ENCODE peak calls at places on chromosomes 1 and 21, in six cellular contexts. H, Q, V, L, M and U are unnamed samples. For H3K36me3 and H3K4me1, the result is how much of the 10 kb centered on the place peaks cover.

GRCh38 chr1:228804640-228805413 is 69.5 kb downstream of the RHOU start:
- DNase-seq in V (no peak), H (peak), M (no peak), L (no peak), Q (no peak), U (no peak)

GRCh38 chr21:44084496-44085241 is 22.5 kb upstream of the PWP2 start:
- DNase-seq in M (no peak), L (peak), V (no peak), H (no peak), Q (no peak), U (no peak)

GRCh38 chr21:42675403-42675802 is 22.0 kb downstream of the PDE9A start:
- DNase-seq in M (no peak), Q (no peak), H (no peak), L (no peak), V (no peak), U (no peak)

GRCh38 chr1:10980094-10980577 is 32.3 kb upstream of the TARDBP start:
- DNase-seq in H (peak), L (peak), M (peak), Q (no peak), V (peak), U (peak)

GRCh38 chr1:160486453-160486852 is 36.6 kb downstream of the SLAMF6 start:
- DNase-seq in Q (no peak), H (peak), V (no peak), L (no peak), M (no peak), U (no peak)

GRCh38 chr1:202642619-202643291 is 67.5 kb downstream of the SYT2 start:
- DNase-seq in M (no peak), Q (no peak), L (no peak), V (no peak), H (peak), U (no peak)

GRCh38 chr1:31759266-31760023 is 4.7 kb downstream of the ADGRB2 start:
- DNase-seq in Q (no peak), H (peak), M (no peak), V (no peak), L (no peak), U (no peak)

GRCh38 chr1:110060034-110060661 is 10.3 kb downstream of the ALX3 start:
- DNase-seq in V (no peak), Q (peak), L (no peak), M (no peak), H (peak), U (no peak)

GRCh38 chr1:158290571-158290935 is 830 bp downstream of the CD1C start:
- DNase-seq in L (no peak), Q (peak), M (no peak), V (no peak), H (no peak), U (no peak)

GRCh38 chr21:45971487-45972352 is 9.8 kb upstream of the COL6A1 start:
- DNase-seq in L (peak), H (peak), V (no peak), M (no peak), Q (no peak), U (peak)

GRCh38 chr1:34787461-34788420 is 5.1 kb upstream of the GJA4 start:
- DNase-seq in V (no peak), L (peak), Q (peak), M (no peak), H (peak), U (no peak)

GRCh38 chr1:160271025-160271424 is 8.7 kb upstream of the DCAF8 start:
- DNase-seq in Q (no peak), V (no peak), H (no peak), L (no peak), M (no peak), U (no peak)

GRCh38 chr1:200332716-200333115 is 77.1 kb downstream of the ZNF281 start:
- DNase-seq in V (no peak), L (no peak), Q (no peak), M (no peak), H (no peak), U (no peak)

GRCh38 chr1:108000620-108001105 is 35.7 kb upstream of the VAV3 start:
- DNase-seq in Q (no peak), M (peak), H (no peak), L (peak), V (peak), U (no peak)

GRCh38 chr1:36178479-36179219 is 22.7 kb downstream of the MAP7D1 start:
- DNase-seq in L (no peak), M (no peak), H (peak), V (no peak), Q (no peak), U (no peak)

GRCh38 chr1:43987159-43988022 is 4.0 kb upstream of the CCDC24 start:
- DNase-seq in L (no peak), V (no peak), H (no peak), Q (no peak), M (no peak), U (no peak)

GRCh38 chr1:231442735-231443134 is 20.6 kb upstream of the EGLN1 start:
- DNase-seq in M (no peak), H (no peak), V (no peak), Q (no peak), L (no peak), U (no peak)

GRCh38 chr1:150535511-150536281 is 13.5 kb upstream of the ADAMTSL4 start:
- DNase-seq in H (no peak), L (no peak), M (no peak), V (no peak), Q (no peak), U (no peak)

GRCh38 chr1:85372683-85373446 is 92.1 kb downstream of the DDAH1 start:
- DNase-seq in Q (no peak), V (no peak), H (no peak), M (no peak), L (no peak), U (no peak)

GRCh38 chr1:89686520-89686919 is 53.6 kb downstream of the LRRC8C start:
- DNase-seq in V (no peak), H (no peak), M (peak), L (no peak), Q (no peak), U (no peak)

GRCh38 chr1:171898956-171899355 is 57.7 kb downstream of the DNM3 start:
- DNase-seq in V (no peak), H (peak), M (peak), Q (no peak), L (peak), U (no peak)

GRCh38 chr1:171718216-171718615 is 23.6 kb downstream of the VAMP4 start:
- DNase-seq in V (no peak), Q (no peak), L (no peak), M (no peak), H (no peak), U (no peak)

GRCh38 chr1:235864965-235865525 is 1.7 kb downstream of the LYST start:
- DNase-seq in M (no peak), H (no peak), Q (no peak), V (no peak), L (no peak), U (no peak)

GRCh38 chr1:225207791-225208190 is 220.0 kb downstream of the LBR start:
- DNase-seq in M (no peak), L (no peak), Q (no peak), V (no peak), H (no peak), U (no peak)

GRCh38 chr1:218366322-218367052 is 21.4 kb downstream of the TGFB2 start:
- DNase-seq in Q (no peak), V (no peak), M (no peak), H (no peak), L (no peak), U (no peak)

GRCh38 chr1:93710949-93711591 is 29.4 kb upstream of the BCAR3 start:
- DNase-seq in Q (no peak), V (no peak), M (no peak), H (no peak), L (no peak), U (peak)

GRCh38 chr1:43423672-43424550 is 29.8 kb downstream of the HYI start:
- DNase-seq in Q (no peak), L (no peak), V (no peak), M (peak), H (no peak), U (no peak)

GRCh38 chr1:28326980-28327379 is 1.9 kb upstream of the MED18 start:
- DNase-seq in H (no peak), M (peak), V (no peak), Q (peak), L (no peak), U (no peak)

GRCh38 chr1:77100870-77101269 is 118.4 kb downstream of the PIGK start:
- DNase-seq in H (no peak), L (no peak), M (peak), V (no peak), Q (no peak), U (no peak)

GRCh38 chr1:41918450-41919043 is at the start of gene HIVEP3:
- DNase-seq in H (peak), Q (no peak), V (no peak), L (no peak), M (peak), U (no peak)

GRCh38 chr1:91683598-91683951 is 182.9 kb downstream of the CDC7 start:
- DNase-seq in H (peak), Q (no peak), M (no peak), V (peak), L (no peak), U (no peak)

GRCh38 chr21:27149034-27149433 is 182.1 kb upstream of the ADAMTS5 start:
- DNase-seq in M (no peak), Q (no peak), L (no peak), H (no peak), V (no peak), U (no peak)

GRCh38 chr1:54922040-54922761 is 35.2 kb upstream of the DHCR24 start:
- DNase-seq in L (no peak), H (no peak), V (no peak), Q (no peak), M (no peak), U (no peak)

GRCh38 chr1:158002630-158003408 is 9.4 kb downstream of the KIRREL1 start:
- DNase-seq in Q (no peak), L (no peak), V (no peak), H (peak), M (peak), U (no peak)

GRCh38 chr1:100794719-100795645 is 75.4 kb downstream of the VCAM1 start:
- DNase-seq in V (no peak), H (no peak), Q (no peak), L (no peak), M (no peak), U (no peak)

GRCh38 chr21:46081022-46081861 is 16.7 kb upstream of the COL6A2 start:
- DNase-seq in L (peak), V (no peak), H (no peak), Q (no peak), M (no peak), U (no peak)

GRCh38 chr1:32142446-32143301 is 34.8 kb downstream of the KPNA6 start:
- DNase-seq in Q (no peak), M (peak), H (peak), L (peak), V (peak), U (no peak)

GRCh38 chr1:202589190-202589680 is 121.0 kb downstream of the SYT2 start:
- DNase-seq in H (peak), V (peak), M (peak), Q (peak), L (peak), U (peak)

DNA sequence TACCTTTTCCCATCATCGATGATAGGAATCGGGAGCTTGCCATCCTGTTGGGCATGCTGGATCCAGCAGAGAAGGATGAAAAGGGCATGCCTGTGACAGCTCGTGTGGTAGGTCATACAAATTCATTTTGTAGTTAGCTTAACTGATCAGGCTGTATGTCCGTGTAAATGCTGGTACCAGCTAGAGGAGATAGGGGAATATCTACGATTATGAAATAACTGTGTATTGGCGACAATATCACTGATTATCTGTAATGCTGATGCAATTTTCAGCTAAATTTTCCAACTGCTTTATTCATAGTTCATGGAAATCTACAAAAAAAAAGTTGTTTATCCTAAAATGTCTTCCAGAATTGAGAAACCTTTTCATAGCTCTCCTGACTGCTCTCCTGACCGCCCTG is 8.3 kb downstream of the PRDX6 start:
- DNase-seq in Q (no peak), L (no peak), M (no peak), H (no peak), V (no peak), U (no peak)
- H3K36me3 ChIP-seq in Q (half or more), L (half or more), M (half or more), H (half or more), V (half or more), U (half or more)

DNA sequence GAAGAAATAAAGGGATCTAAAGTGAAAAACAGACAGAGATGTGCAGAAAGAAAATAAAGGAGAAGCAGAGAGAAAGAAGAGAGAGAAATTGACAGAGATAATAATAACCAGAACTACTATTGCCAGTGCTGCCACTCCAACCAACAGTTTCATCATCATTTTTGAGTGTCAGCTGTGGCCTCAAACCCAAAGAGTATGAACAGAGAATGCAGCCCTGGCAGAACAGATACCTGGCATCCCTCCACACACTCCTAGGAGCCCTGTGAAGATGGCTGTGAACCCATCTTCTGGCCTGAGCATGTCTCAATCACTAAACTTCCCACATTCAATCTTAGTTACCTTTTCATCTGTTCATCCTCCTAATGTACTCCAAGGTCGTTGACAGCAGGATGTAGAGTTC is 385.8 kb upstream of the NFIA start:
- DNase-seq in V (no peak), H (no peak), Q (no peak), L (no peak), M (no peak), U (no peak)
- H3K4me1 ChIP-seq in V (under half), H (under half), Q (under half), L (under half), M (under half), U (under half)

GRCh38 chr1:114719424-114719787 is 2.8 kb upstream of the NRAS start:
- DNase-seq in H (no peak), V (no peak), L (no peak), M (peak), Q (no peak), U (no peak)
- H3K36me3 ChIP-seq in H (half or more), V (half or more), L (half or more), M (half or more), Q (half or more), U (half or more)

DNA sequence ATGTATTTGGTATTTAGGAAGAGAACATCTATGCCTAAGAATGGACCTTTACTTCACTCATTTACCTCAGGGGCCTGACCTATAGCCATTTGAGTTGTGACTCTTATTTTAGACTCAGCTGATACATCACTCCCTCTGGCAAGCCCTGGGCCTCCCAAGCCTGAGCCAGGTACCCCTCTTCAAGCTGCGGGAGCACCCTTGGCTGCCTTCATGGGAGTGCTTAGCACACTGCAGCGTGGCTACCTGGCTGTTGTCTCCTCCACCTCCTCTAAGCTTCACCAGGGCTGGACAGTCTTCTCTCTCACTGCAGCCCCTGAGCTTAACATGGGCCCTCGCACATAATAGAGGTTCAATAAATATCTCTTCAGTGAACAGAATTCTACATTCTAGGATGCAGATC is 23.5 kb upstream of the LHX4 start:
- DNase-seq in Q (no peak), M (no peak), V (no peak), H (no peak), L (no peak), U (no peak)
- H3K4me1 ChIP-seq in Q (under half), M (under half), V (under half), H (under half), L (under half), U (under half)

GRCh38 chr1:156249593-156249992 is 1.7 kb upstream of the PAQR6 start:
- DNase-seq in M (no peak), V (no peak), L (no peak), Q (no peak), H (no peak), U (no peak)
- H3K36me3 ChIP-seq in M (under half), V (half or more), L (half or more), Q (half or more), H (under half), U (half or more)

GRCh38 chr1:67769633-67770256 is 63.5 kb downstream of the GNG12 start:
- DNase-seq in L (no peak), M (no peak), V (no peak), H (no peak), Q (no peak), U (no peak)
- H3K4me1 ChIP-seq in L (under half), M (under half), V (under half), H (under half), Q (under half), U (under half)

DNA sequence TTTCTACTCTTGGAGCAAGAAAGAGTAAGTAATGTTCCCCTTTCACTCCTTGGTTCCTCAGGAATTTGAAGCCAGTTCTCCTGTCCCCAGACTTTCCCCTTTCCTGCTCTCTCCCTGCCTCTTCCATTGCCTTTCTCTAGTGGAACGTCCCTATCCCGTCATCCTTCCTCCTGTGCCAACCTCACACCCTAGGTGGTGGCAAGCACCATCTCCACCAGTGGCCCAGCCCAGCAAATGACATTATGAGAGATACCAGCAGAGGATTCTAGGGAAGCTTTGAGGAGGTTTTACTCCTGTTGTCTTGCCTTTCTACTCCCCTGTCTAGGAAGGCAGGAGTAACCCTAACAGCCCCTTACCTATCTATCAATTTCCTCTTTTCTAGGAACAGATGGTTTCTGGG is 8.1 kb upstream of the TACSTD2 start:
- DNase-seq in Q (no peak), H (no peak), V (no peak), L (no peak), M (no peak), U (no peak)
- H3K36me3 ChIP-seq in Q (under half), H (under half), V (under half), L (under half), M (under half), U (under half)

GRCh38 chr1:75159154-75159553 is 25.0 kb downstream of the LHX8 start:
- DNase-seq in L (no peak), H (no peak), V (no peak), Q (no peak), M (no peak), U (no peak)
- H3K4me1 ChIP-seq in L (under half), H (under half), V (under half), Q (under half), M (under half), U (under half)

DNA sequence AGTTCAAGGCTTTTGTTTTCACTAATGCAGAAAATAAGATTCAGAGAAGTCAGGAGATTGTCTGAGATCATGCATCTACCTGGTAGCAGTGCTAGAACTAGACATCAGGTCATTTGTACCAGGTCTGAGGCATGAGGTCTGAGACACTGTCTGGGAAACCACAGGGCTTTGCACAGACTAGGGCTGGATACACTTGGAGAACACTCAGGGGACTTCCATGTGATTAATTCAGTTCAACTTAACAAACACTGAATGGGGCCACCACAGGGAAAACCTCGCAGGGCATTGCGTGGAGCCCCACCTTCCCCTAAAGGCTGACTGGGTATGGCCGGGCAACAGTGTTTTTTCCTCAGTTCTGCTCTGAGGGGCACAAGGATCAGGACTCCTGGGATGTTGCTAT is 86.4 kb upstream of the WARS2 start:
- DNase-seq in H (no peak), Q (no peak), L (no peak), M (peak), V (no peak), U (no peak)
- H3K36me3 ChIP-seq in H (under half), Q (under half), L (under half), M (under half), V (under half), U (under half)

DNA sequence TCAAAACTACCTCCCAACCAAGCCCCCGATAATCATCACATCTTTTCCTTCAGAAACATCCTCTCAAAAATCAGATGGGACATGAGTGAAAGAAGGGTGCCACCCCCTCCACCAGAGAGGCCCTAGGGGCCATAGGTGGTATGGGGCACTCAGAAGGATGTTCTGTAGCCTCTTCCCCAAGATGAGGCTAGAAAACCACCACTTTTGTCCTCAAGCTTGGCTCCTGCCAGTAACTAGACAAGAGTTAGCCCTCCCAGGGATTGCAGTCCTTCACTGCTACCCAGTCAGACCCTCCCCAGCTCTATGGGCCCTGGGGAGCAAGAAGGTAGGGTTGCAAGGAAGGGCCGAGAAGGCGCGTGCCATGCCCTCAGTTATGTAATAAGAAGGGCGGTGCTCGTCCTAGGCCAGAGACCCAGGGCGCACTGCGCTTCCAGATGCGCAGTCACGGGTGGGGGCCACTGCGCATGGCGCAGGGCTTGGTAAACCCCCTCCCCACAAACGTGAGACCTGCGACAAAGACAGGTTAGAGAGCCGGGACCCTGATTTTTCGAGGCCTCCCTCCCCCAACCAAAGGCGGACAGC is 69.7 kb downstream of the CD46 start:
- DNase-seq in H (no peak), L (peak), V (no peak), Q (no peak), M (no peak), U (no peak)
- H3K4me1 ChIP-seq in H (under half), L (half or more), V (half or more), Q (half or more), M (under half), U (half or more)